ENCODE peak calls at places on chromosome 22, in seven cellular contexts. One of them, this sample, is unnamed.

GRCh38 chr22:21712751-21713427 is 22.7 kb downstream of the YPEL1 start:
- DNase-seq in uterus: peak
- DNase-seq in sigmoid colon: no peak
- DNase-seq in kidney: no peak
- DNase-seq in NB4: peak
- DNase-seq in keratinocyte: no peak
- DNase-seq in Calu3: peak
- DNase-seq in this sample: peak

GRCh38 chr22:33438273-33438672 is 380.1 kb upstream of the SYN3 start:
- DNase-seq in NB4: peak
- DNase-seq in sigmoid colon: peak
- DNase-seq in kidney: no peak
- DNase-seq in keratinocyte: peak
- DNase-seq in Calu3: peak
- DNase-seq in uterus: peak
- DNase-seq in this sample: no peak

GRCh38 chr22:40179535-40179934 is 1.8 kb downstream of the TNRC6B start:
- DNase-seq in keratinocyte: no peak
- DNase-seq in NB4: no peak
- DNase-seq in sigmoid colon: no peak
- DNase-seq in kidney: no peak
- DNase-seq in Calu3: no peak
- DNase-seq in uterus: no peak
- DNase-seq in this sample: no peak

GRCh38 chr22:17781319-17782031 is 7.2 kb upstream of the BID start:
- DNase-seq in uterus: no peak
- DNase-seq in Calu3: peak
- DNase-seq in kidney: peak
- DNase-seq in keratinocyte: peak
- DNase-seq in sigmoid colon: no peak
- DNase-seq in NB4: peak
- DNase-seq in this sample: no peak

GRCh38 chr22:22111267-22111751 is 128.7 kb upstream of the TOP3B start:
- DNase-seq in kidney: no peak
- DNase-seq in NB4: no peak
- DNase-seq in keratinocyte: peak
- DNase-seq in sigmoid colon: no peak
- DNase-seq in Calu3: no peak
- DNase-seq in uterus: no peak
- DNase-seq in this sample: no peak

GRCh38 chr22:42356547-42356946 is 75.7 kb downstream of the NFAM1 start:
- DNase-seq in uterus: no peak
- DNase-seq in Calu3: no peak
- DNase-seq in sigmoid colon: no peak
- DNase-seq in kidney: no peak
- DNase-seq in keratinocyte: no peak
- DNase-seq in NB4: no peak
- DNase-seq in this sample: no peak

GRCh38 chr22:26981520-26981919 is 324.1 kb downstream of the MIAT start:
- DNase-seq in uterus: peak
- DNase-seq in Calu3: no peak
- DNase-seq in NB4: no peak
- DNase-seq in kidney: no peak
- DNase-seq in keratinocyte: no peak
- DNase-seq in sigmoid colon: peak
- DNase-seq in this sample: no peak

GRCh38 chr22:27784099-27784446 is 17.5 kb downstream of the MN1 start:
- DNase-seq in keratinocyte: no peak
- DNase-seq in NB4: no peak
- DNase-seq in uterus: no peak
- DNase-seq in kidney: no peak
- DNase-seq in sigmoid colon: no peak
- DNase-seq in Calu3: no peak
- DNase-seq in this sample: no peak

GRCh38 chr22:41543854-41544670 is at the start of gene POLR3H:
- DNase-seq in NB4: peak
- DNase-seq in uterus: peak
- DNase-seq in Calu3: peak
- DNase-seq in sigmoid colon: peak
- DNase-seq in keratinocyte: peak
- DNase-seq in kidney: peak
- DNase-seq in this sample: peak

GRCh38 chr22:27593378-27593777 is 208.2 kb downstream of the MN1 start:
- DNase-seq in keratinocyte: no peak
- DNase-seq in Calu3: no peak
- DNase-seq in sigmoid colon: no peak
- DNase-seq in NB4: no peak
- DNase-seq in uterus: no peak
- DNase-seq in kidney: no peak
- DNase-seq in this sample: no peak

GRCh38 chr22:40425082-40425481 is 54.7 kb downstream of the SGSM3 start:
- DNase-seq in uterus: no peak
- DNase-seq in Calu3: no peak
- DNase-seq in kidney: no peak
- DNase-seq in keratinocyte: no peak
- DNase-seq in NB4: no peak
- DNase-seq in sigmoid colon: peak
- DNase-seq in this sample: no peak

GRCh38 chr22:45994516-45995404 is 17.8 kb upstream of the WNT7B start:
- DNase-seq in Calu3: peak
- DNase-seq in kidney: peak
- DNase-seq in uterus: peak
- DNase-seq in keratinocyte: no peak
- DNase-seq in sigmoid colon: peak
- DNase-seq in NB4: peak
- DNase-seq in this sample: peak

GRCh38 chr22:21861290-21861848 is 6.1 kb downstream of the MAPK1 start:
- DNase-seq in uterus: no peak
- DNase-seq in keratinocyte: no peak
- DNase-seq in sigmoid colon: no peak
- DNase-seq in NB4: no peak
- DNase-seq in Calu3: no peak
- DNase-seq in kidney: no peak
- DNase-seq in this sample: no peak

GRCh38 chr22:49052023-49052538 is 775.6 kb downstream of the BRD1 start:
- DNase-seq in sigmoid colon: no peak
- DNase-seq in NB4: no peak
- DNase-seq in Calu3: no peak
- DNase-seq in kidney: peak
- DNase-seq in uterus: no peak
- DNase-seq in keratinocyte: no peak
- DNase-seq in this sample: no peak

GRCh38 chr22:31378123-31378522 is 21.3 kb upstream of the DRG1 start:
- DNase-seq in kidney: no peak
- DNase-seq in uterus: no peak
- DNase-seq in Calu3: no peak
- DNase-seq in sigmoid colon: no peak
- DNase-seq in NB4: no peak
- DNase-seq in keratinocyte: no peak
- DNase-seq in this sample: no peak

GRCh38 chr22:39349967-39350802 is at the start of gene SYNGR1:
- DNase-seq in NB4: no peak
- DNase-seq in keratinocyte: no peak
- DNase-seq in uterus: peak
- DNase-seq in Calu3: peak
- DNase-seq in sigmoid colon: no peak
- DNase-seq in kidney: peak
- DNase-seq in this sample: peak

GRCh38 chr22:46604306-46604690 is 15.9 kb upstream of the GRAMD4 start:
- DNase-seq in keratinocyte: no peak
- DNase-seq in kidney: no peak
- DNase-seq in NB4: peak
- DNase-seq in uterus: no peak
- DNase-seq in Calu3: no peak
- DNase-seq in sigmoid colon: no peak
- DNase-seq in this sample: no peak

GRCh38 chr22:50348058-50348457 is 4.9 kb downstream of the PPP6R2 start:
- DNase-seq in NB4: no peak
- DNase-seq in uterus: no peak
- DNase-seq in kidney: peak
- DNase-seq in sigmoid colon: no peak
- DNase-seq in Calu3: no peak
- DNase-seq in keratinocyte: no peak
- DNase-seq in this sample: no peak

GRCh38 chr22:24407884-24408283 is 19.5 kb upstream of the ADORA2A start:
- DNase-seq in Calu3: no peak
- DNase-seq in NB4: no peak
- DNase-seq in uterus: no peak
- DNase-seq in sigmoid colon: no peak
- DNase-seq in kidney: no peak
- DNase-seq in keratinocyte: no peak
- DNase-seq in this sample: no peak

GRCh38 chr22:40855960-40856512 is 403 bp downstream of the ST13 start:
- DNase-seq in uterus: no peak
- DNase-seq in keratinocyte: no peak
- DNase-seq in NB4: peak
- DNase-seq in sigmoid colon: peak
- DNase-seq in kidney: peak
- DNase-seq in Calu3: peak
- DNase-seq in this sample: no peak

GRCh38 chr22:22928666-22929380 is 41.2 kb downstream of the IGLL5 start:
- DNase-seq in keratinocyte: peak
- DNase-seq in NB4: peak
- DNase-seq in kidney: peak
- DNase-seq in Calu3: peak
- DNase-seq in sigmoid colon: no peak
- DNase-seq in uterus: no peak
- DNase-seq in this sample: no peak

GRCh38 chr22:42913874-42914510 is 56.9 kb upstream of the ARFGAP3 start:
- DNase-seq in kidney: no peak
- DNase-seq in uterus: no peak
- DNase-seq in keratinocyte: no peak
- DNase-seq in sigmoid colon: no peak
- DNase-seq in NB4: no peak
- DNase-seq in Calu3: no peak
- DNase-seq in this sample: no peak

GRCh38 chr22:48490513-48491411 is 1336.9 kb downstream of the BRD1 start:
- DNase-seq in Calu3: no peak
- DNase-seq in keratinocyte: no peak
- DNase-seq in kidney: no peak
- DNase-seq in NB4: no peak
- DNase-seq in sigmoid colon: peak
- DNase-seq in uterus: no peak
- DNase-seq in this sample: no peak

GRCh38 chr22:25774575-25775026 is 32.6 kb downstream of the MYO18B start:
- DNase-seq in sigmoid colon: no peak
- DNase-seq in keratinocyte: no peak
- DNase-seq in Calu3: peak
- DNase-seq in kidney: no peak
- DNase-seq in uterus: no peak
- DNase-seq in NB4: no peak
- DNase-seq in this sample: peak
- TF ChIP-seq CTCF in sigmoid colon: no peak
- TF ChIP-seq CTCF in keratinocyte: peak
- TF ChIP-seq CTCF in Calu3: peak
- TF ChIP-seq CTCF in kidney: no peak
- TF ChIP-seq CTCF in uterus: peak
- TF ChIP-seq CTCF in NB4: peak
- TF ChIP-seq CTCF in this sample: peak

DNA sequence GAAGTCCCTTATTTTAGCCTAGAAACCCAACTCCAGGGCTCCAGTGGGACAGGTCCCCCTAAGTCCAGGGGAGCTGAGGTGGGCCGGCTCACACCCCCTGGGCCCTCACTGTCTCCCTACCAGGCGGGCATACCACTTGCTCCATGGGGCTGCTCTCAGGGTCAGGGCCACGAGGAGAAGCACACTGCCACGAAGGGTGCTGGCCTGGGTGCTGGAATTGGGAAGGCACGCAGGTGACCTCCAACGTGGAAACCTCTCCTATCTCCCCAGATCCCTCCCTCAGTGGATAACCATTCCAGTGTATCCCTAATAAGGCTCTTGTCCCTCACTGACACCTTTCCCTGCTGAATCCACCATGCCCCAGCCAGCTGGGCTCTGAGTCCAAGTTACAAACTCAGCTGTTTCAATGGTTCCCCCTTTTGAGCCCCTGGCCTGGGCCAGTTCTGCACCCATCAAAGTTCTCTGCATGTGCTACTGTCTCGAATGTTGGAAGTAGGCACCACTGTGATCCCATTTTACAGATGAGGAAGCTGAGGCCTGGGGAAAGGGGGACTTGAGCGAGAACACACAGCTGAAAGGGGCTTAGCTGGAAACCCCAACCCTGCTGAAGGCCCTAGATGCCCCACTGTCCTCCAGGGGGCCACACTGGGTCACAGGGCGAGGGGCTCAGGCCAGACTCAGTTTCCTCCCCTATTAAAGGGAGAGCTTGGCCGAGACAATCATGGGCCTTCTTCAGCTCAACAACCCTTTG is 1.5 kb downstream of the SHISAL1 start:
- DNase-seq in sigmoid colon: no peak
- DNase-seq in kidney: no peak
- DNase-seq in keratinocyte: no peak
- DNase-seq in Calu3: no peak
- DNase-seq in uterus: no peak
- DNase-seq in NB4: no peak
- DNase-seq in this sample: no peak
- TF ChIP-seq CTCF in sigmoid colon: no peak
- TF ChIP-seq CTCF in kidney: no peak
- TF ChIP-seq CTCF in keratinocyte: no peak
- TF ChIP-seq CTCF in Calu3: no peak
- TF ChIP-seq CTCF in uterus: no peak
- TF ChIP-seq CTCF in NB4: no peak
- TF ChIP-seq CTCF in this sample: no peak

GRCh38 chr22:34973016-34973415 is 92.9 kb upstream of the ISX start:
- DNase-seq in sigmoid colon: no peak
- DNase-seq in uterus: no peak
- DNase-seq in keratinocyte: no peak
- DNase-seq in Calu3: no peak
- DNase-seq in kidney: no peak
- DNase-seq in NB4: no peak
- DNase-seq in this sample: no peak

GRCh38 chr22:34973926-34974325 is 92.0 kb upstream of the ISX start:
- DNase-seq in sigmoid colon: no peak
- DNase-seq in kidney: no peak
- DNase-seq in Calu3: no peak
- DNase-seq in uterus: no peak
- DNase-seq in keratinocyte: no peak
- DNase-seq in NB4: no peak
- DNase-seq in this sample: no peak

GRCh38 chr22:34976474-34976873 is 89.5 kb upstream of the ISX start:
- DNase-seq in sigmoid colon: no peak
- DNase-seq in NB4: peak
- DNase-seq in kidney: no peak
- DNase-seq in Calu3: no peak
- DNase-seq in uterus: no peak
- DNase-seq in keratinocyte: no peak
- DNase-seq in this sample: no peak

GRCh38 chr22:34976886-34977285 is 89.1 kb upstream of the ISX start:
- DNase-seq in uterus: no peak
- DNase-seq in Calu3: no peak
- DNase-seq in sigmoid colon: no peak
- DNase-seq in keratinocyte: no peak
- DNase-seq in kidney: no peak
- DNase-seq in NB4: no peak
- DNase-seq in this sample: no peak

GRCh38 chr22:34975721-34976120 is 90.2 kb upstream of the ISX start:
- DNase-seq in Calu3: no peak
- DNase-seq in uterus: no peak
- DNase-seq in kidney: no peak
- DNase-seq in NB4: peak
- DNase-seq in sigmoid colon: no peak
- DNase-seq in keratinocyte: no peak
- DNase-seq in this sample: no peak
- TF ChIP-seq CTCF in Calu3: no peak
- TF ChIP-seq CTCF in uterus: no peak
- TF ChIP-seq CTCF in kidney: no peak
- TF ChIP-seq CTCF in NB4: peak
- TF ChIP-seq CTCF in sigmoid colon: no peak
- TF ChIP-seq CTCF in keratinocyte: peak
- TF ChIP-seq CTCF in this sample: peak

GRCh38 chr22:29998627-29999026 is 81.6 kb upstream of the HORMAD2 start:
- DNase-seq in kidney: no peak
- DNase-seq in NB4: peak
- DNase-seq in sigmoid colon: no peak
- DNase-seq in Calu3: no peak
- DNase-seq in uterus: no peak
- DNase-seq in keratinocyte: no peak
- DNase-seq in this sample: no peak
- TF ChIP-seq CTCF in kidney: no peak
- TF ChIP-seq CTCF in NB4: peak
- TF ChIP-seq CTCF in sigmoid colon: no peak
- TF ChIP-seq CTCF in Calu3: no peak
- TF ChIP-seq CTCF in uterus: no peak
- TF ChIP-seq CTCF in keratinocyte: no peak
- TF ChIP-seq CTCF in this sample: peak

This sample was measured in neural crest cell.